ENCODE peak calls at places on chromosome 5, in nine cellular contexts. S is testis, T is IMR-90, O is right lobe of liver, G is transverse colon, D is sigmoid colon, A is suprapubic skin, J is prostate gland, I is HCT116. V is an unnamed sample. For H3K4me1, the result is how much of the 10 kb centered on the place peaks cover.

GRCh38 chr5:160105686-160106085 is 13.6 kb downstream of the PWWP2A start:
- DNase-seq in S (no peak), T (no peak), O (no peak), G (no peak), D (no peak), A (no peak), J (no peak), I (no peak), V (no peak)

GRCh38 chr5:150560401-150561191 is 52.7 kb downstream of the NDST1 start:
- DNase-seq in S (peak), T (peak), O (no peak), G (peak), D (peak), A (peak), J (peak), I (peak), V (peak)

GRCh38 chr5:74665823-74666222 is 19.2 kb upstream of the HEXB start:
- DNase-seq in S (no peak), T (no peak), O (no peak), G (no peak), D (no peak), A (no peak), J (no peak), I (no peak), V (no peak)

GRCh38 chr5:114427204-114427603 is 65.3 kb downstream of the KCNN2 start:
- DNase-seq in S (no peak), T (no peak), O (no peak), G (no peak), D (no peak), A (no peak), J (no peak), I (no peak), V (no peak)

GRCh38 chr5:98770158-98770910 is 3.1 kb upstream of the RGMB start:
- DNase-seq in S (peak), T (peak), O (peak), G (peak), D (peak), A (peak), J (peak), I (no peak), V (peak)

GRCh38 chr5:14816999-14817761 is 54.4 kb downstream of the ANKH start:
- DNase-seq in S (no peak), T (peak), O (no peak), G (no peak), D (no peak), A (peak), J (no peak), I (no peak), V (peak)

GRCh38 chr5:54861212-54861894 is 124.0 kb downstream of the ESM1 start:
- DNase-seq in S (no peak), T (peak), O (no peak), G (no peak), D (no peak), A (no peak), J (no peak), I (no peak), V (no peak)

GRCh38 chr5:32651638-32652037 is 59.5 kb upstream of the NPR3 start:
- DNase-seq in S (no peak), T (no peak), O (no peak), G (no peak), D (no peak), A (no peak), J (no peak), I (no peak), V (no peak)

GRCh38 chr5:173812811-173813550 is 75.2 kb upstream of the CPEB4 start:
- DNase-seq in S (no peak), T (peak), O (no peak), G (no peak), D (no peak), A (no peak), J (no peak), I (no peak), V (no peak)

GRCh38 chr5:144487761-144488160 is 317.1 kb downstream of the KCTD16 start:
- DNase-seq in S (no peak), T (no peak), O (no peak), G (no peak), D (no peak), A (no peak), J (no peak), I (no peak), V (no peak)

GRCh38 chr5:96530901-96531300 is 97.9 kb upstream of the PCSK1 start:
- DNase-seq in S (no peak), T (no peak), O (no peak), G (no peak), D (no peak), A (no peak), J (no peak), I (no peak), V (no peak)

GRCh38 chr5:158796812-158797497 is 302.8 kb downstream of the EBF1 start:
- DNase-seq in S (no peak), T (no peak), O (no peak), G (no peak), D (no peak), A (no peak), J (no peak), I (no peak), V (no peak)

GRCh38 chr5:72166070-72166979 is 59.0 kb downstream of the MAP1B start:
- DNase-seq in S (peak), T (peak), O (no peak), G (no peak), D (peak), A (peak), J (peak), I (no peak), V (peak)

GRCh38 chr5:34411470-34412346 is 244.4 kb upstream of the RAI14 start:
- DNase-seq in S (no peak), T (peak), O (no peak), G (no peak), D (no peak), A (no peak), J (no peak), I (no peak), V (no peak)

GRCh38 chr5:39441838-39442237 is 17.1 kb upstream of the DAB2 start:
- DNase-seq in S (no peak), T (no peak), O (no peak), G (no peak), D (no peak), A (no peak), J (no peak), I (no peak), V (no peak)

GRCh38 chr5:56313596-56313995 is 80.5 kb upstream of the ANKRD55 start:
- DNase-seq in S (no peak), T (no peak), O (no peak), G (no peak), D (no peak), A (no peak), J (no peak), I (no peak), V (no peak)

GRCh38 chr5:149937610-149938009 is 7.0 kb downstream of the PDE6A start:
- DNase-seq in S (no peak), T (no peak), O (no peak), G (no peak), D (no peak), A (no peak), J (peak), I (no peak), V (no peak)

GRCh38 chr5:157793298-157793791 is 49.8 kb downstream of the LSM11 start:
- DNase-seq in S (no peak), T (no peak), O (no peak), G (no peak), D (no peak), A (no peak), J (no peak), I (no peak), V (no peak)

GRCh38 chr5:171745602-171746001 is 40.0 kb upstream of the SMIM23 start:
- DNase-seq in S (no peak), T (no peak), O (no peak), G (no peak), D (no peak), A (no peak), J (no peak), I (no peak), V (no peak)

GRCh38 chr5:96687812-96688453 is 25.8 kb downstream of the CAST start:
- DNase-seq in S (no peak), T (peak), O (no peak), G (no peak), D (no peak), A (no peak), J (no peak), I (peak), V (no peak)

GRCh38 chr5:75566710-75567309 is 44.4 kb upstream of the ANKDD1B start:
- DNase-seq in S (no peak), T (peak), O (no peak), G (no peak), D (no peak), A (no peak), J (peak), I (peak), V (no peak)

GRCh38 chr5:108381034-108381954 is 604 bp downstream of the FBXL17 start:
- DNase-seq in S (peak), T (peak), O (peak), G (peak), D (peak), A (peak), J (peak), I (peak), V (peak)

GRCh38 chr5:61279725-61280124 is 52.3 kb upstream of the ZSWIM6 start:
- DNase-seq in S (no peak), T (peak), O (no peak), G (no peak), D (no peak), A (no peak), J (no peak), I (no peak), V (no peak)

GRCh38 chr5:1060535-1060981 is 51.3 kb downstream of the SLC12A7 start:
- DNase-seq in S (no peak), T (no peak), O (peak), G (no peak), D (no peak), A (no peak), J (no peak), I (no peak), V (no peak)

GRCh38 chr5:14406554-14406849 is 175.1 kb upstream of the OTULINL start:
- DNase-seq in S (peak), T (peak), O (no peak), G (no peak), D (no peak), A (no peak), J (no peak), I (no peak), V (no peak)

GRCh38 chr5:61329729-61330128 is 2.3 kb upstream of the ZSWIM6 start:
- DNase-seq in S (no peak), T (peak), O (no peak), G (no peak), D (no peak), A (no peak), J (no peak), I (no peak), V (no peak)

GRCh38 chr5:139061856-139062255 is 136.3 kb downstream of the SIL1 start:
- DNase-seq in S (no peak), T (peak), O (no peak), G (no peak), D (no peak), A (no peak), J (no peak), I (no peak), V (no peak)

GRCh38 chr5:1890296-1890695 is 7.6 kb upstream of the IRX4 start:
- DNase-seq in S (no peak), T (no peak), O (peak), G (no peak), D (no peak), A (no peak), J (no peak), I (no peak), V (no peak)

GRCh38 chr5:177444106-177445051 is 2.2 kb upstream of the PRR7 start:
- DNase-seq in S (no peak), T (no peak), O (no peak), G (no peak), D (no peak), A (peak), J (no peak), I (no peak), V (no peak)

GRCh38 chr5:132459983-132460834 is 30.4 kb downstream of the IRF1 start:
- DNase-seq in S (no peak), T (no peak), O (peak), G (peak), D (peak), A (no peak), J (no peak), I (no peak), V (no peak)

GRCh38 chr5:132461235-132461634 is 29.3 kb downstream of the IRF1 start:
- DNase-seq in S (no peak), T (no peak), O (no peak), G (no peak), D (no peak), A (no peak), J (no peak), I (no peak), V (no peak)

GRCh38 chr5:132461671-132462070 is 28.9 kb downstream of the IRF1 start:
- DNase-seq in S (no peak), T (no peak), O (no peak), G (no peak), D (no peak), A (no peak), J (no peak), I (no peak), V (no peak)

GRCh38 chr5:132459031-132459982 is 31.3 kb downstream of the IRF1 start:
- DNase-seq in S (no peak), T (peak), O (peak), G (peak), D (peak), A (no peak), J (no peak), I (peak), V (no peak)

DNA sequence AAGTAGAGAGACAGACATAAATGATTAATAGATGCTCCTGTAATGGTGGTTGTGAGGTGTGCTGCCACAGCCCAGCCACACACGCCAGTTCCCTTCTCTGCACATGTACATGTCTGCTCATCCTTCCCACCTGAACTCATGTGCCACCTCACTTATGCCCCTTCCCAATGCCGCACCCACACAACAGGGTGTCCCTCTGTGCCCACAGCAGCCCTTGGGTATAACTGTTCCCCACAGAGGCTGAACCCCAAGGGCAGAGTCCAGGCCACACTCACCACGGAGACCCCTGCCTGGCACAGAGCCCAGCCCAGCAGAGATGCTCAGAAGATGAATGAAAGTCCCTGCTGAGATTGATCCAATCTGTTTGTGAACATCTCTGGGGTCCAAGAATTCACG is 29.7 kb downstream of the IRF1 start:
- DNase-seq in S (no peak), T (no peak), O (no peak), G (peak), D (peak), A (no peak), J (no peak), I (no peak), V (no peak)
- TF ChIP-seq POLR2A in S (no peak), T (no peak), O (no peak), G (no peak), D (no peak), A (no peak), J (no peak), I (no peak), V (no peak)

DNA sequence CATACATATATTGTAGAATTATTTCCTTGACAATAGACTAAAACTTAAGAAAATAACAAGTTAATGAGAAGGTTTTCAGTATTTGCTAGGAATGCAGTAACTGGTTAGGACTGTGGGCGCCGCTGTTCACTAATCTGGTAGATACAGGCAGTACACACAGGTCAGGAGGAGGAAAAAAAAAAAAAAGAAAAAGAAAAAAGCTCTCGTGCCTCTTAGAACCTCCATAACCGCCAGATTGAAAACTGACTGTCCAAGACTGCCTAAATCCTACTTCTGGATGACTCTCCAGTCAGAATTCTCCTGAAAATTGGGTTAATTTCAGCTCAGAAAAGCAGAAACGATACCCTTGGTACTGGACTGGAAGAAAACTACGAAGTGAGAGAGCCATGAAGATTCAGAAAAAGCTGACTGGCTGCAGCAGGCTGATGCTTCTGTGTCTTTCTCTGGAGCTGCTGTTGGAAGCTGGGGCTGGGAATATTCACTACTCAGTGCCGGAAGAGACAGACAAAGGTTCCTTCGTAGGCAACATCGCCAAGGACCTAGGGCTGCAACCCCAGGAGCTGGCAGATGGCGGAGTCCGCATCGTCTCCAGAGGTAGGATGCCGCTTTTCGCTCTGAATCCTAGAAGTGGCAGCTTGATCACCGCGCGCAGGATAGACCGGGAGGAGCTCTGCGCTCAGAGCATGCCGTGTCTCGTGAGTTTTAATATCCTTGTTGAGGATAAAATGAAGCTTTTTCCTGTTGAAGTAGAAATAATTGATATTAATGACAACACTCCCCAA is at the start of gene PCDHGA1:
- DNase-seq in S (peak), T (peak), O (peak), G (no peak), D (no peak), A (no peak), J (no peak), I (no peak), V (peak)
- H3K4me3 ChIP-seq in S (no peak), T (peak), O (no peak), G (no peak), D (peak), A (no peak), J (no peak), I (no peak), V (no peak)

GRCh38 chr5:22896155-22896554 is 43.0 kb upstream of the CDH12 start:
- DNase-seq in S (no peak), T (no peak), O (no peak), G (no peak), D (no peak), A (no peak), J (no peak), I (no peak), V (no peak)
- H3K4me1 ChIP-seq in S (under half), T (under half), O (under half), G (under half), D (under half), A (under half), J (under half), I (under half), V (under half)

DNA sequence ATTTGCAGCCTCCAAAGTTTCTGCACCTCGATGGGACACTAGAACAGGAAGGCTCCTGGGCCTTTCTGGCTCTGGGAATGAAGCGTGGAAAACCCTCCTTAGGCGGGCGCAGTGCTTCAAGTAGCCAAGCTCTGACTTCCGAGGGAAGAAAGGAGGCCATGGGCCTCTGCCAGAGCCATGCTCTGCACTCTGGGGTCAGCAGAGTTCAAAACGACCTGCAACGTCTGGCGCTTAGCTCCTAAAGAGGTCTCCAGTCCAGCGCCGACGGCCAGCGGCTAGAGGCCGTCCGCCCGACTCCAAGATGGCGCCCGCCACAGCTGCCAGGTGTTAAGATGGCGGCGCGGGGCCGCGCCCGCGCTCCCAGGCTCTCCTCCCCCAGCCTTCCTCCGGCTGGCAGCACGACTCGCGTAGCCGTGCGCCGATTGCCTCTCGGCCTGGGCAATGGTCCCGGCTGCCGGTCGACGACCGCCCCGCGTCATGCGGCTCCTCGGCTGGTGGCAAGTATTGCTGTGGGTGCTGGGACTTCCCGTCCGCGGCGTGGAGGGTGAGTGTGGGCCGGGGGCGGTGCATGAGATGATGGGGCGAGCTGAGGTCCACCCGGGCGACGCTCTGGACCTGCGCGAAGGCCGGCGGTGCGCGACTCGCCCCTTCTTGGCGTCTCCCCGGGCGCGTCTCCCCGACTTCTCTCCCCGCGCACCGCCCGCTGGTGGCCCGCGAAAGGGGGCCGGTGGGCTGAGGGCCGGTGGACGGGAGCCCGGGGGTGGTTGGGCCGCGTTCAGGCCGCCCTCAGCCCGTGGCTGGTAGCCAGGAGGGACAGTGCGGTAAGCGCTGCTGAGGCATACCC is at the start of gene TXNDC15:
- DNase-seq in S (peak), T (peak), O (peak), G (peak), D (peak), A (peak), J (peak), I (peak), V (peak)
- TF ChIP-seq POLR2A in S (no peak), T (peak), O (peak), G (peak), D (peak), A (peak), J (peak), I (peak), V (peak)

GRCh38 chr5:134436523-134437339 is 25.1 kb upstream of the CDKN2AIPNL start:
- DNase-seq in S (peak), T (peak), O (peak), G (peak), D (peak), A (peak), J (peak), I (no peak), V (peak)

GRCh38 chr5:134438268-134438622 is 26.6 kb upstream of the CDKN2AIPNL start:
- DNase-seq in S (no peak), T (peak), O (no peak), G (no peak), D (no peak), A (no peak), J (no peak), I (no peak), V (no peak)

GRCh38 chr5:134437340-134438267 is 25.9 kb upstream of the CDKN2AIPNL start:
- DNase-seq in S (no peak), T (peak), O (no peak), G (no peak), D (no peak), A (no peak), J (no peak), I (no peak), V (no peak)

GRCh38 chr5:134440185-134440755 is 28.6 kb upstream of the CDKN2AIPNL start:
- DNase-seq in S (no peak), T (no peak), O (no peak), G (no peak), D (no peak), A (no peak), J (no peak), I (no peak), V (no peak)

GRCh38 chr5:134438641-134439621 is 27.2 kb upstream of the CDKN2AIPNL start:
- DNase-seq in S (peak), T (peak), O (peak), G (peak), D (peak), A (peak), J (peak), I (no peak), V (peak)
- H3K4me3 ChIP-seq in S (no peak), T (no peak), O (no peak), G (no peak), D (no peak), A (no peak), J (no peak), I (no peak), V (no peak)

GRCh38 chr5:41796061-41796460 is 74.2 kb downstream of the OXCT1 start:
- DNase-seq in S (no peak), T (no peak), O (no peak), G (no peak), D (no peak), A (no peak), J (no peak), I (no peak), V (no peak)

GRCh38 chr5:41797672-41798071 is 72.6 kb downstream of the OXCT1 start:
- DNase-seq in S (no peak), T (no peak), O (no peak), G (no peak), D (no peak), A (no peak), J (no peak), I (no peak), V (no peak)

GRCh38 chr5:41794478-41794877 is 75.7 kb downstream of the OXCT1 start:
- DNase-seq in S (no peak), T (peak), O (no peak), G (no peak), D (no peak), A (no peak), J (no peak), I (peak), V (no peak)

GRCh38 chr5:41793156-41793770 is 77.0 kb downstream of the OXCT1 start:
- DNase-seq in S (no peak), T (peak), O (no peak), G (peak), D (no peak), A (no peak), J (no peak), I (no peak), V (no peak)

GRCh38 chr5:41795125-41795524 is 75.1 kb downstream of the OXCT1 start:
- DNase-seq in S (no peak), T (no peak), O (no peak), G (no peak), D (no peak), A (no peak), J (no peak), I (no peak), V (no peak)
- H3K4me1 ChIP-seq in S (under half), T (under half), O (under half), G (under half), D (under half), A (under half), J (under half), I (under half), V (under half)

GRCh38 chr5:93196986-93197385 is 384.0 kb downstream of the NR2F1-AS1 start:
- DNase-seq in S (no peak), T (no peak), O (no peak), G (no peak), D (no peak), A (no peak), J (no peak), I (no peak), V (no peak)
- TF ChIP-seq POLR2A in S (no peak), T (no peak), O (no peak), G (no peak), D (no peak), A (no peak), J (no peak), I (no peak), V (no peak)